ENCODE peak calls at places on chromosomes 11 and 22, in six cellular contexts. J is GM12891, F is HepG2, B is GM12878, K is K562, T is H1. G is an unnamed sample.

GRCh38 chr22:29379258-29379657 is 9.1 kb downstream of the AP1B1 start:
- DNase-seq in F (no peak), T (no peak), B (no peak), J (no peak), K (no peak), G (no peak)

GRCh38 chr11:607971-608659 is 7.6 kb downstream of the IRF7 start:
- DNase-seq in T (no peak), F (no peak), B (no peak), K (no peak), J (no peak), G (no peak)

GRCh38 chr11:35934981-35935380 is 8.9 kb upstream of the LDLRAD3 start:
- DNase-seq in J (no peak), K (no peak), T (no peak), B (no peak), F (no peak), G (no peak)

GRCh38 chr11:13891911-13892310 is 70.6 kb upstream of the SPON1 start:
- DNase-seq in B (no peak), J (no peak), T (no peak), K (peak; percentile 20), F (no peak), G (no peak)

GRCh38 chr11:16782226-16782919 is 43.9 kb downstream of the C11orf58 start:
- DNase-seq in K (no peak), T (no peak), B (no peak), J (no peak), F (no peak), G (no peak)

GRCh38 chr11:11978792-11979486 is 29.5 kb downstream of the DKK3 start:
- DNase-seq in F (no peak), J (no peak), T (peak; percentile 41), K (no peak), B (no peak), G (no peak)

GRCh38 chr11:10050561-10050960 is 243.5 kb downstream of the SBF2 start:
- DNase-seq in J (no peak), T (no peak), F (peak; percentile 91), K (no peak), B (no peak), G (no peak)

GRCh38 chr22:42805998-42806481 is 51.0 kb downstream of the ARFGAP3 start:
- DNase-seq in F (no peak), T (peak; percentile 47), K (no peak), B (no peak), J (no peak), G (no peak)

GRCh38 chr11:47267858-47268257 is 2.1 kb upstream of the MADD start:
- DNase-seq in F (no peak), J (no peak), B (no peak), T (no peak), K (no peak), G (no peak)

GRCh38 chr11:43947815-43948214 is 5.4 kb downstream of the C11orf96 start:
- DNase-seq in F (no peak), B (no peak), J (no peak), T (no peak), K (no peak), G (no peak)

GRCh38 chr22:23908561-23909205 is 14.5 kb downstream of the MIF start:
- DNase-seq in T (no peak), B (no peak), J (no peak), K (no peak), F (no peak), G (no peak)

GRCh38 chr11:116215471-116216113 is 557.2 kb downstream of the BUD13 start:
- DNase-seq in T (peak; percentile 67), B (no peak), K (no peak), F (no peak), J (no peak), G (no peak)

GRCh38 chr11:96013459-96014213 is 89.7 kb upstream of the MTMR2 start:
- DNase-seq in K (no peak), F (no peak), T (no peak), J (no peak), B (no peak), G (no peak)

GRCh38 chr22:46027219-46028068 is 50.5 kb upstream of the WNT7B start:
- DNase-seq in K (peak; percentile 59), T (no peak), J (no peak), F (peak; percentile 46), B (no peak), G (no peak)

GRCh38 chr11:41309716-41310115 is 149.7 kb downstream of the LRRC4C start:
- DNase-seq in T (no peak), K (no peak), J (no peak), F (no peak), B (no peak), G (no peak)

GRCh38 chr22:48955351-48956311 is 872.0 kb downstream of the BRD1 start:
- DNase-seq in F (no peak), B (no peak), T (peak; percentile 42), K (no peak), J (no peak), G (no peak)

GRCh38 chr22:30906411-30906810 is 62.2 kb downstream of the MORC2 start:
- DNase-seq in F (no peak), B (no peak), T (no peak), J (no peak), K (peak; percentile 3), G (no peak)

GRCh38 chr22:30903876-30904460 is 64.6 kb downstream of the MORC2 start:
- DNase-seq in T (peak; percentile 26), K (peak; percentile 1), J (no peak), F (no peak), B (no peak), G (no peak)

GRCh38 chr22:30905696-30906341 is 62.8 kb downstream of the MORC2 start:
- DNase-seq in F (no peak), B (no peak), K (peak; percentile 3), T (peak; percentile 42), J (no peak), G (no peak)

GRCh38 chr22:30906946-30907345 is 61.6 kb downstream of the MORC2 start:
- DNase-seq in J (no peak), F (no peak), T (no peak), B (no peak), K (peak; percentile 3), G (no peak)

GRCh38 chr22:30902496-30903357 is 65.8 kb downstream of the MORC2 start:
- DNase-seq in F (no peak), J (no peak), B (peak; percentile 40), T (peak; percentile 20), K (peak; percentile 2), G (no peak)
- TF ChIP-seq TAF1 in F (no peak), J (no peak), B (no peak), T (no peak), K (no peak), G (no peak)

GRCh38 chr11:118076754-118077281 is at the start of gene TMPRSS4:
- DNase-seq in B (no peak), K (no peak), F (no peak), J (no peak), T (no peak), G (no peak)

GRCh38 chr11:118081241-118081958 is 4.5 kb downstream of the TMPRSS4 start:
- DNase-seq in F (no peak), K (no peak), J (no peak), T (no peak), B (no peak), G (no peak)

GRCh38 chr11:118079507-118079906 is 2.6 kb downstream of the TMPRSS4 start:
- DNase-seq in T (no peak), J (no peak), K (no peak), F (no peak), B (no peak), G (no peak)

GRCh38 chr11:118080296-118080695 is 3.4 kb downstream of the TMPRSS4 start:
- DNase-seq in J (no peak), F (no peak), B (no peak), K (no peak), T (no peak), G (no peak)

DNA sequence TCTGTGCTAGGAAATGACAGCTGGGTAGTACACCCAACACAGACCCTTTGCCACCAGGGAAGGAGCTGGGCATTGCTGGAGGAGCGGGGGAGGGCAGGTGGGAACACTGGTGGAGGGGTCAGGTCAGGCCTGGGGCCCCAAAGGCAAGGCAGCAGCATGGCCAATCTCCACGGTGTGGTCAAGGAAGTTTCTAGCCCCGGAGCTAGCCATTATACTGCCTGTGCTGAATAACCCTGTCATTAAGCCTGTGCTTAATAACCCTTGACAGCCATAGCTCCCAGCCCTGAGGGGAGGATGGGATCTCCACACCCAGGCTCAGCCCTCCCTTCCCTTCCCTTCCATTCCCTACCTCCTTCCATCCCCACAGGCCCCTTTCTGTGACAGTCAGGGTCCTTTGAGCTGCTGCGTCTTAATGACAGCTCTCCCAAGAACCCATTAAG is 2.1 kb downstream of the TMPRSS4 start:
- DNase-seq in F (no peak), J (no peak), T (no peak), B (no peak), K (no peak), G (no peak)
- TF ChIP-seq POLR2A in F (no peak), J (no peak), T (no peak), B (no peak), K (no peak), G (no peak)

GRCh38 chr11:92893276-92893675 is 76.2 kb upstream of the MTNR1B start:
- DNase-seq in J (no peak), T (no peak), B (no peak), F (no peak), K (no peak), G (no peak)
- TF ChIP-seq POLR2AphosphoS5 in J (no peak), T (no peak), B (no peak), F (no peak), K (no peak), G (no peak)

DNA sequence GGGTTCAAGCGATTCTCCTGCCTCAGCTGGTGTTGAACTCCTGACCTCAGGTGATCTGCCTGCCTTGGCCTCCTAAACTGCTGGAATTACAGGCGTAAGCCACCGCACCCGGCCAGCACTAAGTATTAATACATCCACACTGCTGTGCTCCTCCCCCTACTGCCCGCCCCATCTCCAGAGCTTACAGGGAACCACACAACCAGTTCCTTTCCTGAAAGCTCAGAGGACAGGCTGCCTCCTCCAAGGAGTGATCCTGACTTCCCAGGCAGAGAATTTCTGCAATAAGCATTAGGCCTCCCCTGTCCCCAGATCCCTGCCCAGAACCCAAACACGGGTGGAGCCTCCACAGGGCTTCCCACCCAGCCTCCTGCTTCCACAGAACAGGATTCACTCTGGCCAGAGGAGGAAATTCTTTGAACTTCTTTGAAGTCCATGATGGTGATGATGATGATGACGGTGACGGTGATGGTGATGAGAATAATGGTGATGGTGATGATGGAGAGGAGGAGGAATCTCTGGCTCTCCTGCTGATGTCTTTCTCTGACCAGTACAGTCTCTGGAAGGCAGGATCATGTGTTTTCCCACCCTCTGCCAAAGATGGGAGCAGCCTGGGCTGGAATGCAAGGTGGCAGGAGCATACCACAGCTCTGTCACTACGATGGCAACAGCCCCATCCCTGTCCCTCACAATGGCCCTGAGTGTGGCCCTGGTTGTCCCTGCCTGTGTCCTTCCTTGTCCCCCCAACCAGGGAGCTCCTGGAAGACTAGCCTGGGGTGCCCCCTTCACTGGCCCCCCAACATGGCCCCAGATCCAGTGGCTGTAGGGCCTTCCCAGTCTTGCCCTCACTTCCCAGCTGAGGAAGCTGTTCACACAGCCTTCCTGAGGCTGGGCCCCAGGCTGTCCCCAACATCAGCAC is 33.5 kb upstream of the CSNK1E start:
- DNase-seq in K (no peak), F (no peak), T (peak; percentile 55), B (no peak), J (no peak), G (no peak)
- TF ChIP-seq TAF1 in K (no peak), F (no peak), T (no peak), B (no peak), J (no peak), G (no peak)

GRCh38 chr11:119320593-119321524 is 3.9 kb upstream of the MCAM start:
- DNase-seq in K (peak; percentile 83), B (no peak), J (peak; percentile 86), F (no peak), T (peak; percentile 78), G (peak; percentile 80)
- TF ChIP-seq POLR2A in K (peak; percentile 84), B (peak; percentile 79), J (peak; percentile 22), F (no peak), T (peak; percentile 30), G (peak; percentile 75)

G was measured in GM12892.